ENCODE peak calls at places on chromosomes 3 and 15, in five cellular contexts. H, D, G, E and M are unnamed samples. For H3K4me1, the result is how much of the 10 kb centered on the place peaks cover.

GRCh38 chr3:184791134-184791533 is 20.8 kb upstream of the VPS8 start:
- DNase-seq in H (no peak), D (no peak), G (no peak), E (no peak), M (no peak)

GRCh38 chr3:159914421-159914820 is 74.2 kb upstream of the IL12A start:
- DNase-seq in H (no peak), D (no peak), G (no peak), E (no peak), M (no peak)

GRCh38 chr3:36876181-36876936 is 68.5 kb downstream of the TRANK1 start:
- DNase-seq in H (no peak), D (no peak), G (no peak), E (no peak), M (no peak)

GRCh38 chr3:192835818-192836468 is 81.7 kb downstream of the MB21D2 start:
- DNase-seq in H (no peak), D (peak), G (peak), E (no peak), M (no peak)

GRCh38 chr3:146326875-146327543 is 76.1 kb upstream of the PLSCR4 start:
- DNase-seq in H (no peak), D (no peak), G (peak), E (no peak), M (peak)

GRCh38 chr3:16695710-16696109 is 90.5 kb upstream of the DAZL start:
- DNase-seq in H (no peak), D (no peak), G (no peak), E (no peak), M (no peak)

GRCh38 chr15:59303641-59304433 is 68.8 kb downstream of the MYO1E start:
- DNase-seq in H (no peak), D (no peak), G (no peak), E (no peak), M (peak)

GRCh38 chr3:110816008-110816407 is 255.6 kb upstream of the NECTIN3 start:
- DNase-seq in H (no peak), D (no peak), G (no peak), E (no peak), M (no peak)

GRCh38 chr3:134959516-134959915 is 164.5 kb downstream of the EPHB1 start:
- DNase-seq in H (no peak), D (no peak), G (no peak), E (no peak), M (no peak)

GRCh38 chr3:153115326-153115725 is 46.7 kb upstream of the RAP2B start:
- DNase-seq in H (no peak), D (no peak), G (no peak), E (no peak), M (no peak)

GRCh38 chr3:189282751-189283150 is 111.0 kb downstream of the TPRG1 start:
- DNase-seq in H (no peak), D (no peak), G (no peak), E (no peak), M (no peak)

GRCh38 chr3:79015854-79016253 is 751.9 kb downstream of the ROBO1 start:
- DNase-seq in H (no peak), D (no peak), G (no peak), E (no peak), M (no peak)
- H3K4me3 ChIP-seq in H (peak), D (no peak), G (no peak), E (no peak), M (peak)

DNA sequence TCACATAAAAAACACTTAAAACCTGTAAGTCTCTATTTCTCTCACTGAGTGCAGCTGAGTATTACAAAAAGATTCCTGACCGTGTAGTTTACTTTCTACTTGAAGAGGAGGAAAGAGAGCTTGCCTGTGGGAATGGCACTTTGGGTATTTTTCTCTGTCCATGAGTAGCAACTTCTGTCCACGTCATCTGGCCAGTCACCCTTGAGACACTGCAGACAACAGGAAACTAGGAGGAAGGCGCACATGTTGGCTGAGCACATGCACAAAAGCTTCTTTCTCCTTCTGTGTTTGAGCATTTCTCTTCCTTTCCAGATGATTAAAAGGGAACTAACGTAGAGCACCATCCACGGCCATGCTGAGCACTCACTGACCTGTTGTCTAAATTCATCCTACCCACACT is 19.7 kb downstream of the STARD5 start:
- DNase-seq in H (no peak), D (peak), G (no peak), E (no peak), M (peak)
- H3K4me1 ChIP-seq in H (under half), D (under half), G (under half), E (under half), M (under half)

GRCh38 chr15:39919740-39920509 is at the start of gene GPR176:
- DNase-seq in H (no peak), D (peak), G (peak), E (peak), M (peak)
- TF ChIP-seq POLR2A in H (no peak), D (peak), G (peak), E (peak), M (no peak)

DNA sequence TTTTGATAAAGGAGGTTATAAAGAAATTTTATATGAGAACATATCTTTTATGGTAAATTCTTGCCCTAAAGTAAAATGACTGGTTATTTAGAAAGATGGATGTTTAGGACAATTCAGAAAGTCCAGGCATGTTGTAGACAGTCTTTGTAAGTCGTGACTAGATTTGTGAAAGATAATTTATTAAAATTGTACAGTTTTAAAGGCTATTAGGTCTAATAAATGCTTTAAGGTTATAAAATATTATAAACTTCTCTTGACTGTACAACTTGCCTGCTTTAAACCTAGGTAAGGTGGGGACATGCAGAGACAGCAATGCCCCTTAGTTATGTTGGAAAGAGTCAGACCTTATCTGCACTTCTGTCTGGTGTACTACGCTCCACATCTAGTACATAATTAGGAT is 933.5 kb downstream of the SI start:
- DNase-seq in H (no peak), D (no peak), G (no peak), E (no peak), M (no peak)
- H3K4me3 ChIP-seq in H (no peak), D (no peak), G (no peak), E (no peak), M (no peak)

GRCh38 chr3:25430942-25431570 is 3.0 kb downstream of the RARB start:
- DNase-seq in H (no peak), D (no peak), G (no peak), E (no peak), M (no peak)

GRCh38 chr3:25433106-25433505 is 5.0 kb downstream of the RARB start:
- DNase-seq in H (no peak), D (no peak), G (no peak), E (no peak), M (no peak)

GRCh38 chr3:25433868-25434267 is 5.8 kb downstream of the RARB start:
- DNase-seq in H (no peak), D (peak), G (no peak), E (no peak), M (no peak)

GRCh38 chr3:25429960-25430941 is 2.2 kb downstream of the RARB start:
- DNase-seq in H (no peak), D (no peak), G (no peak), E (no peak), M (no peak)

DNA sequence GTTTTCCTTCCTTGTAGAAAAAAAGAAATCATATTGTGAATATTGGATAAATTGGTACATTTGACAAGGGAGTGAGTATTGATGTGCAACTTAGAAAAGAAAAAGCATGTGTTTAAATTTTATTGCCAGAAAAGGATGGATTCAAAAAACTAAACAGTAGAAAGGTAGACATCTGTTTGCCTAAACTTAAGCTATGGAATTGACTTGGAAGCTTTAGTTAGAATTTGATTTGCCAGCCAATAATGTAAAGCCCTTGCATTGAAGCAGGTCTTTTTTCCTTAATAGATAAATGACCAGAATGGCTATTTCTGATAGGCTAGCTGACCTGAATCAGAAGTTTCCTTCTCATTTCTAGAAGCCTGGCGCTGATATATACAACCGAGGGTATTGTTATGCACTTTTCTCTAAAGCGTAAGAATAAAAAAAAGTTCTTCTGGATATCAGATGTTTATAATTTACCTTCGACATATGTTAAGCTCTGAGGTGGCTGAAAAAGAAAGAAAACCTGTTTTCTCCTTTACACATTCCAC is 4.2 kb downstream of the RARB start:
- DNase-seq in H (no peak), D (no peak), G (no peak), E (no peak), M (no peak)
- H3K4me1 ChIP-seq in H (under half), D (under half), G (under half), E (under half), M (under half)

GRCh38 chr3:122572940-122573412 is 4.5 kb upstream of the PARP15 start:
- DNase-seq in H (no peak), D (no peak), G (no peak), E (peak), M (peak)
- TF ChIP-seq POLR2A in H (no peak), D (no peak), G (no peak), E (peak), M (no peak)